ENCODE peak calls at places on chromosomes 11 and 22, in seven cellular contexts. P is spleen; H is fibroblast of lung; X is CD4-positive, alpha-beta memory T cell; R is stomach; T is A549; U is left ventricle myocardium inferior. K is an unnamed sample. For H3K4me1, the result is how much of the 10 kb centered on the place peaks cover.

GRCh38 chr22:49951001-49951677 is 9.4 kb upstream of the PIM3 start:
- DNase-seq in P (no peak), H (no peak), X (no peak), R (peak), T (no peak), U (no peak), K (no peak)

GRCh38 chr11:59267738-59268475 is 55.2 kb upstream of the MPEG1 start:
- DNase-seq in P (no peak), H (no peak), X (no peak), R (no peak), T (no peak), U (no peak), K (no peak)

GRCh38 chr11:60756307-60757032 is at the start of gene MS4A15:
- DNase-seq in P (peak), H (no peak), X (no peak), R (no peak), T (peak), U (no peak), K (no peak)

GRCh38 chr22:41344189-41344788 is 37.5 kb upstream of the TEF start:
- DNase-seq in P (no peak), H (no peak), X (no peak), R (no peak), T (no peak), U (no peak), K (no peak)

GRCh38 chr11:113496026-113496651 is 20.9 kb upstream of the DRD2 start:
- DNase-seq in P (no peak), H (no peak), X (no peak), R (no peak), T (no peak), U (no peak), K (no peak)

GRCh38 chr11:106889718-106890117 is 128.6 kb downstream of the GUCY1A2 start:
- DNase-seq in P (no peak), H (no peak), X (no peak), R (no peak), T (no peak), U (no peak), K (no peak)

GRCh38 chr11:102495161-102496042 is 35.1 kb downstream of the MMP7 start:
- DNase-seq in P (no peak), H (peak), X (peak), R (no peak), T (peak), U (no peak), K (no peak)

GRCh38 chr22:28892175-28892731 is 8.9 kb downstream of the ZNRF3 start:
- DNase-seq in P (no peak), H (no peak), X (no peak), R (no peak), T (no peak), U (no peak), K (no peak)

GRCh38 chr22:50733521-50734342 is 4.3 kb upstream of the ACR start:
- DNase-seq in P (peak), H (peak), X (no peak), R (no peak), T (no peak), U (peak), K (no peak)

GRCh38 chr11:116373545-116373944 is 399.2 kb downstream of the BUD13 start:
- DNase-seq in P (no peak), H (no peak), X (no peak), R (no peak), T (no peak), U (no peak), K (no peak)

GRCh38 chr11:111960916-111961315 is 23.8 kb downstream of the DIXDC1 start:
- DNase-seq in P (no peak), H (no peak), X (no peak), R (peak), T (peak), U (no peak), K (peak)

GRCh38 chr11:114077482-114078305 is 18.2 kb downstream of the ZBTB16 start:
- DNase-seq in P (no peak), H (no peak), X (peak), R (no peak), T (no peak), U (no peak), K (no peak)

GRCh38 chr11:112307617-112308016 is 47.0 kb upstream of the PLET1 start:
- DNase-seq in P (no peak), H (no peak), X (no peak), R (no peak), T (no peak), U (no peak), K (no peak)

GRCh38 chr22:39179841-39180335 is 27.4 kb upstream of the CBX7 start:
- DNase-seq in P (peak), H (no peak), X (no peak), R (no peak), T (no peak), U (no peak), K (no peak)

GRCh38 chr11:68751331-68751856 is at the start of gene TESMIN:
- DNase-seq in P (peak), H (peak), X (peak), R (peak), T (peak), U (peak), K (no peak)

GRCh38 chr11:78567209-78567608 is 7.5 kb downstream of the NARS2 start:
- DNase-seq in P (no peak), H (no peak), X (no peak), R (no peak), T (no peak), U (no peak), K (no peak)

GRCh38 chr22:27430799-27431480 is 370.6 kb downstream of the MN1 start:
- DNase-seq in P (no peak), H (no peak), X (no peak), R (no peak), T (no peak), U (no peak), K (no peak)

DNA sequence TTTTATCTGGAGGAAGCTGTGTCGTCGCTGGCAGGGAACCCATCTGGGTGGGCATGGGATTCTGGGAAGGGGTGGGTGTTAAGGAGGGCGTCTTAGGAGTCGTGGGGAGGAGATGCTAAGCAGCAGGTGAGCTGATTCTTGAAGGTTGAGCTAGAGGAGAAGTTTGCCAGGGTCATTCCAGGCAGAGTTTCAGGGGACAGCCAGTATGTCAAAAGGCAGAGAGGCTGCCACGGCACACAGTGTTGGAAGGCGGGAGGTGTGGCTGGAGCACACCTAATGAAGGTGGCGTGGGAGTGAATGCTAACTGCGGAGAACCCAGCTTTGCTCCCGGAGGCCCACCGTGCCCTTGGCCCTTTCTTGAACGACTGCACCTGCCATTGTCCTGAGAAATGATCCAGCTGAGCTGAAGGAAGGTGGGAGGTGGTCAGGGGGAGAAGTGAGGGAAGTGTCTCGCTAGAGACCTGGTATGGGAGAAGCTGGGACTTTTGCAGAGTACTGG is 1.3 kb downstream of the FAM118A start:
- DNase-seq in P (no peak), H (no peak), X (no peak), R (no peak), T (no peak), U (no peak), K (no peak)
- H3K4me1 ChIP-seq in P (under half), H (under half), X (half or more), R (under half), T (under half), U (under half), K (under half)

GRCh38 chr11:128467610-128468041 is 119.7 kb downstream of the ETS1 start:
- DNase-seq in P (no peak), H (peak), X (peak), R (no peak), T (peak), U (no peak), K (no peak)

GRCh38 chr11:128468106-128468505 is 119.3 kb downstream of the ETS1 start:
- DNase-seq in P (no peak), H (no peak), X (no peak), R (no peak), T (no peak), U (no peak), K (no peak)

GRCh38 chr11:128471138-128471661 is 116.2 kb downstream of the ETS1 start:
- DNase-seq in P (peak), H (no peak), X (peak), R (no peak), T (no peak), U (no peak), K (no peak)

GRCh38 chr11:128470081-128470480 is 117.3 kb downstream of the ETS1 start:
- DNase-seq in P (no peak), H (no peak), X (peak), R (no peak), T (no peak), U (no peak), K (no peak)

DNA sequence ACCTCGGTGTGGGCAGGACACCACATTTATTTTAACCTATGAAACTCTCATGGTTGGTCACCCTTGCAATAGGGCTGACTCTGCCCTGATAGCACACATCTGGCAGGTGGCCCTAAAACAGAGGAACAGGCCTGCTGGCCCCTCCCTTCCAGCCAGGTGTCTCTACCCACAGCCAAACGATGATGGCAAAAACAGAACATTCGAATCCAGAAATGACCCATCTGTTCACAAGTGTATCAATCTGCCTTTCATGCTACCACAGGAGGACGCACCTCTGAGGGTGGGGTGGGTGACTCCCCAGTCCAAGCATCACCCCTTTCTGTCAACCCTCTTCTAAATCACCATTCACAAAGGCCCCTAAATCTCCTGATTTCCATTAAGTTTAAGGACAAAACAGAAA is 118.1 kb downstream of the ETS1 start:
- DNase-seq in P (peak), H (no peak), X (no peak), R (no peak), T (no peak), U (no peak), K (no peak)
- H3K27ac ChIP-seq in P (peak), H (peak), X (peak), R (peak), T (no peak), U (peak), K (peak)

GRCh38 chr22:24422078-24422665 is 5.2 kb upstream of the ADORA2A start:
- DNase-seq in P (no peak), H (no peak), X (no peak), R (no peak), T (no peak), U (no peak), K (no peak)
- H3K4me1 ChIP-seq in P (half or more), H (under half), X (under half), R (under half), T (under half), U (half or more), K (under half)

DNA sequence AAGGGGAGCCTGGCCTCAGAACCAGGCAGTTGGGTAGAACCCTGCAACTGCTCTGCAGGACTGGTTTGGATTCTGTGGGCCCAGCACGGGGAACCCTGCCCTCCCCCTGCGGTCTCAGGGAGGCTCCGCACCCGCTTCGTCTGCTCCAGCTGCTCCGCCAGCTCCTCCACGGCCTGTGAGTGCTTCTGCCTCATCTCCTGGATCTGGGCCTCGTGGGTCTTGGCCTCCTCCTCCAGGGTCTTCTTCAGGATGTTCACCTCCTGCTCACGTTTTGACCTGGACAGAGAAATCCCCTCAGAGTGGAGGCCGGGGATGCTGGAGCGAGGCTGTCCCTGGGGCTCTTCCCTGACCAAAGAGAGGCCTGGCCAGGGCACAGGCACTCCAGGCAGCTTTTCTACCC is 41.9 kb downstream of the APOL1 start:
- DNase-seq in P (peak), H (no peak), X (no peak), R (no peak), T (no peak), U (peak), K (no peak)
- H3K27ac ChIP-seq in P (peak), H (no peak), X (no peak), R (no peak), T (no peak), U (no peak), K (no peak)

DNA sequence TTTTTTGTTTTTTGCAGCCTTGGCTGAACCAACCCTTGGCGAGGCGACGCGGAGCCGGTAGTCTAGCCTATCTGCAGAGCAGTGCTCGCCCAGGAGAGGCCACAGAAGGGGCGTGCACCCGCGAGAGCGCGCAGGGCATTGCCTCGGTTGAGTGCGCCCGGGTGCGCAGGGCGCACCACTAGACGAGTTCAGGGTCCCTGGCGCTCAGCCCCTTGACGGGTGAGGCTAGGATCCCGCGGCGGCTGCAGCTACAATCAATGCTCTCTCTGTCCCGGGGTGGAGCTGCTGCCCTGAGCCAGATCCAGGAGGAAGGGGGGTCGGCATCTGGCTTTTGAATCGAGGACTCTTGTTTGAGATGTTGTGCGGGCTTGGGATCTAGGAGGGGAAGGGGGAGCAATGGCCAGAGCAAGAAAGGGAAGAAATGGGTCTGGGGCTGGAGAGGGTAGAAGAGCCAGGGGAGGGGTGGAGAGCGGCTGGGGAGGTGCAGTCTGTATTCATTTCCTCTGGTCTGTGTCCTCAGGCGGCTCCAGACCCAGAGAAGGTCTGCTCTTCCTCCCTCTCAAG is 949 bp downstream of the THY1 start:
- DNase-seq in P (no peak), H (peak), X (no peak), R (no peak), T (no peak), U (no peak), K (no peak)
- H3K4me1 ChIP-seq in P (under half), H (under half), X (under half), R (under half), T (under half), U (under half), K (under half)

DNA sequence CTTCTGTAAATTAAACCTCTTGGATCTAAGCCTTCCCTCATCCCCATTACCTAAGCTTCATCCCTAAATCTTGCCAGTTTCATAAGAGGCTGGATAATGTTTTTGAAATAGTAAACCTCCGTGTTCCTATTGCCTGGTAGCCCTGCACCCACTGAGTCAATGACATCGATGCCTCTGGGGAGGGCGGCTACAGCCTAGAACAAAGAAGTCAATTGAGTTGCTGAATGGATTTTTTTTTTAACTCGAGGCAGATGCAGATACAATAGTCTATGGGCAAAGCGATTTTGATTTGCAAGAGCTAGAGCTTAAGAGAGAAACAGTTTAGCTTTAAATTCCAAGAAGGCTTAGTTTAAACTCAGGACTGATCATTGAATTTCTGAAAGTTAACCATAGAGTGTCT is 121.3 kb downstream of the NECTIN1 start:
- DNase-seq in P (no peak), H (no peak), X (no peak), R (no peak), T (no peak), U (no peak), K (no peak)
- H3K27ac ChIP-seq in P (no peak), H (no peak), X (no peak), R (no peak), T (no peak), U (no peak), K (no peak)

DNA sequence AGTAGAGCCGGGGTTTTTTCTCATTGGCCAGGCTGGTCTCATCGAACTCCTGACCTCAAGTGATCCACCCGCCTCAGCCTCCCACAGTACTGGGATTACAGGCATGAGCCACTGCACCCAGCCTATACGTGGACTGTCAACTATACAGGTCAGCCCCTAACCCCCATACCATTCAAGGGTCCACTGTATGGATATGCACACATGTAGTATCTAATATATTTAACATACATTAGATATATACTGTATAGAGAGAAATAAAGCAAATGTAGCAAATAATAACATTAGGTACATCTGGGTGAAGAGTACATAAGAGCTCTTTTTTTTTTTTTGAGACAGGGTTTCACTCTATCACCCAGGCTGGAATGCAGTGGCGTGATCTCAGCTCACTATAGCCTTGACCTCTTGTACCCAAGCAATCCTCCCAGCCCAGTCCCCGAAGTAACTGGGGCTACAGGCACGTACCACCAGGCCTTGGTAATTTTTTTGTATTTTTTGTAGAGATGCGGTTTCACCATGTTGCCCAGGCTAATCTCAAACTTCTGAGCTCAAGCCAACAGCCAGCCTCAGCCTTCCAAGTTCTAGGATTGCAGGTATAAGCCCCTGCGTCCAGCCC is 1.5 kb upstream of the ATP5MGL start:
- DNase-seq in P (no peak), H (peak), X (no peak), R (no peak), T (no peak), U (no peak), K (no peak)
- H3K4me1 ChIP-seq in P (half or more), H (under half), X (under half), R (half or more), T (under half), U (half or more), K (half or more)

GRCh38 chr22:30717331-30717921 is 22.8 kb downstream of the OSBP2 start:
- DNase-seq in P (no peak), H (peak), X (no peak), R (no peak), T (peak), U (no peak), K (no peak)
- H3K27ac ChIP-seq in P (peak), H (peak), X (no peak), R (no peak), T (no peak), U (no peak), K (no peak)

K was measured in vagina.